ENCODE peak calls at places on chromosomes 6 and 20, in six cellular contexts. One of them, this sample, is unnamed.

GRCh38 chr6:9136141-9136865 is 701.0 kb upstream of the SLC35B3 start:
- DNase-seq in H1: no peak
- DNase-seq in neuronal stem cell: no peak
- DNase-seq in PC-3: no peak
- DNase-seq in mesenchymal stem cell: peak; percentile 41
- DNase-seq in GM12878: no peak
- DNase-seq in this sample: no peak

GRCh38 chr20:50279988-50280850 is 89.6 kb downstream of the CEBPB start:
- DNase-seq in PC-3: no peak
- DNase-seq in H1: no peak
- DNase-seq in neuronal stem cell: no peak
- DNase-seq in GM12878: no peak
- DNase-seq in mesenchymal stem cell: no peak
- DNase-seq in this sample: no peak

GRCh38 chr6:34459899-34460593 is 5.8 kb upstream of the PACSIN1 start:
- DNase-seq in H1: peak; percentile 59
- DNase-seq in neuronal stem cell: no peak
- DNase-seq in PC-3: peak; percentile 73
- DNase-seq in mesenchymal stem cell: peak; percentile 40
- DNase-seq in GM12878: peak; percentile 24
- DNase-seq in this sample: peak; percentile 77

GRCh38 chr20:21981179-21981578 is 275.7 kb downstream of the PAX1 start:
- DNase-seq in H1: no peak
- DNase-seq in mesenchymal stem cell: no peak
- DNase-seq in GM12878: no peak
- DNase-seq in PC-3: no peak
- DNase-seq in neuronal stem cell: no peak
- DNase-seq in this sample: no peak

GRCh38 chr6:38498085-38498484 is 141.6 kb downstream of the BTBD9 start:
- DNase-seq in neuronal stem cell: no peak
- DNase-seq in mesenchymal stem cell: no peak
- DNase-seq in PC-3: peak; percentile 13
- DNase-seq in GM12878: no peak
- DNase-seq in H1: no peak
- DNase-seq in this sample: no peak

GRCh38 chr6:16514249-16514648 is 247.0 kb downstream of the ATXN1 start:
- DNase-seq in PC-3: peak; percentile 70
- DNase-seq in H1: no peak
- DNase-seq in neuronal stem cell: no peak
- DNase-seq in GM12878: no peak
- DNase-seq in mesenchymal stem cell: peak; percentile 64
- DNase-seq in this sample: peak; percentile 42

GRCh38 chr6:148422085-148422484 is 79.4 kb downstream of the SASH1 start:
- DNase-seq in PC-3: no peak
- DNase-seq in neuronal stem cell: no peak
- DNase-seq in H1: no peak
- DNase-seq in GM12878: no peak
- DNase-seq in mesenchymal stem cell: no peak
- DNase-seq in this sample: no peak

GRCh38 chr6:168838000-168838399 is 397.0 kb downstream of the SMOC2 start:
- DNase-seq in neuronal stem cell: no peak
- DNase-seq in mesenchymal stem cell: no peak
- DNase-seq in GM12878: no peak
- DNase-seq in H1: no peak
- DNase-seq in PC-3: no peak
- DNase-seq in this sample: no peak

GRCh38 chr6:37048851-37049734 is 43.6 kb downstream of the FGD2 start:
- DNase-seq in neuronal stem cell: no peak
- DNase-seq in H1: no peak
- DNase-seq in PC-3: peak; percentile 71
- DNase-seq in GM12878: peak; percentile 53
- DNase-seq in mesenchymal stem cell: peak; percentile 90
- DNase-seq in this sample: no peak

GRCh38 chr6:43268348-43268685 is 25.0 kb downstream of the TTBK1 start:
- DNase-seq in PC-3: no peak
- DNase-seq in neuronal stem cell: no peak
- DNase-seq in mesenchymal stem cell: no peak
- DNase-seq in H1: no peak
- DNase-seq in GM12878: no peak
- DNase-seq in this sample: no peak

GRCh38 chr6:43271103-43271815 is 26.8 kb upstream of the SLC22A7 start:
- DNase-seq in mesenchymal stem cell: no peak
- DNase-seq in GM12878: peak; percentile 47
- DNase-seq in H1: no peak
- DNase-seq in neuronal stem cell: no peak
- DNase-seq in PC-3: no peak
- DNase-seq in this sample: no peak

GRCh38 chr6:43268782-43269272 is 25.5 kb downstream of the TTBK1 start:
- DNase-seq in H1: no peak
- DNase-seq in neuronal stem cell: no peak
- DNase-seq in mesenchymal stem cell: no peak
- DNase-seq in GM12878: no peak
- DNase-seq in PC-3: no peak
- DNase-seq in this sample: no peak

GRCh38 chr6:43267619-43268347 is 24.5 kb downstream of the TTBK1 start:
- DNase-seq in GM12878: no peak
- DNase-seq in neuronal stem cell: no peak
- DNase-seq in mesenchymal stem cell: no peak
- DNase-seq in H1: no peak
- DNase-seq in PC-3: no peak
- DNase-seq in this sample: no peak

DNA sequence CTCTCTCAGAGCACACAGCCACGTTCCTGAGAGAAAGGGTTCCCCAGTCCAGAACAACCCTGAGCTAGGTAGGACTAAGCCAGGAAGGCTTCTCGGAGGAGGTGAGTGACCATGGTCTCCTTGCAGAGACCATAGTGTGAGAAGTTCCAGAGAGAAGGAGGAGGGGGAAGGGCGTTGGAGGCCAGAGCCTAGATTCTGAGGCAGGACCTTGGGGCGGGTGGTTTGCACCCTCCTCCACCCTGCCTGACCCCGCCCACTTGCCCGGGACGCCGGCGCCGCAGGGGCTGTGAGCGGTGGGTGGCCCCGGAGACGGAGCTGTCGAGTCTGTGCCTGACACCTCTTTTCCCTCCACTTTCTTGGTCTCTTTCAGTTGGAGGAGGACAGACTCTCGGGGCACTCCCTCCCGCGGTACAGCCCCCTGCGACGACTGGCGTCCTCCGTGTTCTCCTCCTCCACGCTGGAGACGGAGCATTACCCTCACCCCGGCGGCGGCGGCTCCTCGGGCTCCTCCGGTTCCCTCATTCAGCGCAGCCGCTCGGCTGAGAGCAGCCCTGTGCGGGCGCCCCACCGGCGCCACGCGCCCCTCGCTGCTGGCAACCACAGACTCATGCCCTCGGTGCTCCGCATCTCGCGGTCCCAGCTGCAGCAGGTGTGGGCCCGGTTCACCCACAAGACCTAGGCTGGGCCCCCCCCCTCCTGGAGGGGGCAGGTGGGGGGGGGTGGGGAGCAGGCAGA is 26.2 kb downstream of the TTBK1 start:
- DNase-seq in GM12878: no peak
- DNase-seq in PC-3: no peak
- DNase-seq in H1: no peak
- DNase-seq in mesenchymal stem cell: peak; percentile 10
- DNase-seq in neuronal stem cell: no peak
- DNase-seq in this sample: peak; percentile 48
- H2AFZ ChIP-seq in GM12878: peak overlapping the region; percentile 69
- H2AFZ ChIP-seq in PC-3: no peak overlapping the region
- H2AFZ ChIP-seq in H1: no peak overlapping the region
- H2AFZ ChIP-seq in mesenchymal stem cell: no peak overlapping the region
- H2AFZ ChIP-seq in neuronal stem cell: no peak overlapping the region
- H2AFZ ChIP-seq in this sample: peak overlapping the region; percentile 57

GRCh38 chr6:121896771-121897170 is 461.3 kb downstream of the GJA1 start:
- DNase-seq in PC-3: no peak
- DNase-seq in H1: no peak
- DNase-seq in neuronal stem cell: no peak
- DNase-seq in GM12878: no peak
- DNase-seq in mesenchymal stem cell: peak; percentile 9
- DNase-seq in this sample: no peak

GRCh38 chr6:121890307-121890910 is 455.0 kb downstream of the GJA1 start:
- DNase-seq in GM12878: no peak
- DNase-seq in PC-3: no peak
- DNase-seq in H1: no peak
- DNase-seq in mesenchymal stem cell: peak; percentile 64
- DNase-seq in neuronal stem cell: no peak
- DNase-seq in this sample: peak; percentile 8

GRCh38 chr6:121901432-121901831 is 466.0 kb downstream of the GJA1 start:
- DNase-seq in GM12878: no peak
- DNase-seq in PC-3: no peak
- DNase-seq in neuronal stem cell: no peak
- DNase-seq in H1: no peak
- DNase-seq in mesenchymal stem cell: no peak
- DNase-seq in this sample: no peak

GRCh38 chr6:121897337-121897760 is 461.9 kb downstream of the GJA1 start:
- DNase-seq in H1: no peak
- DNase-seq in PC-3: no peak
- DNase-seq in GM12878: no peak
- DNase-seq in mesenchymal stem cell: no peak
- DNase-seq in neuronal stem cell: peak; percentile 74
- DNase-seq in this sample: peak; percentile 78

DNA sequence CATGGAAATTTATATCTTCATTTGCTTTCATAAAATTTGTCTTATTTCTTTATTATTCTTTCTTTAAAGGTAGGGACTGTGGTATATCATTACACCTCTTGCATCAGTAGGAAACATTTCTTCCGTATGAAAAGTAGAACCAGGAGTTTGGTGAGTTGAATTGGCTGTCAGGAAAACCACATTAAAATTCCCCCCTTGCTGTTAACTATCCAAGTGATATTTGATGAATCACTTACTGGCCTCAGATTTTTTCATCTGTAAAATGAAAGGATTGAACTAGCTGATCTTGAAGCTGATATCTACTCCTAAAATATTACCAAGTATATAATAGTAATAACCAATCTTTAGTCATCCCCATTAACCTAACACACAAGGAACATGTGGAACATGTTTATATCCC is 460.9 kb downstream of the GJA1 start:
- DNase-seq in mesenchymal stem cell: no peak
- DNase-seq in H1: no peak
- DNase-seq in GM12878: no peak
- DNase-seq in neuronal stem cell: no peak
- DNase-seq in PC-3: no peak
- DNase-seq in this sample: no peak
- H3K9ac ChIP-seq in mesenchymal stem cell: no peak overlapping the region
- H3K9ac ChIP-seq in H1: no peak overlapping the region
- H3K9ac ChIP-seq in GM12878: no peak overlapping the region
- H3K9ac ChIP-seq in neuronal stem cell: no peak overlapping the region
- H3K9ac ChIP-seq in PC-3: no peak overlapping the region
- H3K9ac ChIP-seq in this sample: no peak overlapping the region

DNA sequence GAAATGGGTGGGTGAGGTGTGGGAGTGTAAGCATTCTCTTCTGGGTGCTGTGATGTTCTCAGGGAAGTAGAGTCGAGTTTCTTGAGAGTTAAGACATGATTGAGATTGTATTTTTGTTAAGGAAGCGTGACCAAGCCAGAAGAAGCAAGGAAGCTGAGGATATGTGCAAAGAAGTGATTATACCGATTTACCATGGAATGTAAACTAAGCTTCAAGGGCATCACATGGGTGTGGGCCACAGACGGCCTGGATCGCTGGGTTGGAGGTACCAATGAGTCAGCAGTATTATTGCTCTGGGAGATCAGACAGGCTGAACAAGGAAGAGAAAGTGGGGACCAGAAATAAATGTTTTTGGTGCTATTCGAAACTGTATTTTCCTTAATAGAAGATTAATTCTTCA is 184.1 kb upstream of the GMDS start:
- DNase-seq in mesenchymal stem cell: peak; percentile 70
- DNase-seq in H1: no peak
- DNase-seq in neuronal stem cell: no peak
- DNase-seq in GM12878: no peak
- DNase-seq in PC-3: no peak
- DNase-seq in this sample: no peak
- H3K4me1 ChIP-seq in mesenchymal stem cell: peaks cover 24% of the 10 kb centered on the region
- H3K4me1 ChIP-seq in H1: no peaks in the 10 kb centered on the region
- H3K4me1 ChIP-seq in neuronal stem cell: peaks cover 8% of the 10 kb centered on the region
- H3K4me1 ChIP-seq in GM12878: no peaks in the 10 kb centered on the region
- H3K4me1 ChIP-seq in PC-3: peaks cover 29% of the 10 kb centered on the region
- H3K4me1 ChIP-seq in this sample: peaks cover 5% of the 10 kb centered on the region

GRCh38 chr6:158934157-158934556 is 65.8 kb downstream of the RSPH3 start:
- DNase-seq in PC-3: no peak
- DNase-seq in mesenchymal stem cell: no peak
- DNase-seq in neuronal stem cell: no peak
- DNase-seq in GM12878: no peak
- DNase-seq in H1: no peak
- DNase-seq in this sample: no peak
- H2AFZ ChIP-seq in PC-3: no peak overlapping the region
- H2AFZ ChIP-seq in mesenchymal stem cell: no peak overlapping the region
- H2AFZ ChIP-seq in neuronal stem cell: no peak overlapping the region
- H2AFZ ChIP-seq in GM12878: no peak overlapping the region
- H2AFZ ChIP-seq in H1: no peak overlapping the region
- H2AFZ ChIP-seq in this sample: no peak overlapping the region

DNA sequence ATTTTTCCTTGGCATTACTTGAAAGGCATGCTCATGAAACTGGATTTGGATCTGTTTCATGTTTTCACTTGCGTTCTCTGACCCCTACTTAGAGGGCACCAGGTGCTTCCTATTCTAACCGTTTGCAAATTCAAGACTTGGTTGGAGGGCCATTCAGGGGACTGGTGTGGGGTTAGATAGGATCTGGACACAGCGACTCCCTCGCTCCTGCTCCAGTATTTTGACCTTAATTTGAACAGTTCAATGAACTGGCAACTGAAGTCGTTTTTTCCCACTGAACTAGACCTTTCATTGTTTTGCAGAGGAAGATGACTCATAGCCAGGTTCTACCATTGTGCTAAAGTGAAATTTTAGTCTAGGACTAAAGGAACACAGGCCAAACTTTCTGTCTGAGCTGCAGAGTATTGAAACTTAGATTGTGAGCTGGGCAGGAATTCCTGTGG is 64.6 kb downstream of the UTRN start:
- DNase-seq in PC-3: peak; percentile 66
- DNase-seq in mesenchymal stem cell: no peak
- DNase-seq in neuronal stem cell: no peak
- DNase-seq in H1: no peak
- DNase-seq in GM12878: peak; percentile 60
- DNase-seq in this sample: no peak
- H3K9ac ChIP-seq in PC-3: peak overlapping the region; percentile 2
- H3K9ac ChIP-seq in mesenchymal stem cell: peak overlapping the region; percentile 29
- H3K9ac ChIP-seq in neuronal stem cell: no peak overlapping the region
- H3K9ac ChIP-seq in H1: no peak overlapping the region
- H3K9ac ChIP-seq in GM12878: peak overlapping the region; percentile 79
- H3K9ac ChIP-seq in this sample: no peak overlapping the region